ENCODE peak calls at places on chromosomes 1 and 21, in five cellular contexts. Y is esophagus squamous epithelium; G is CD8-positive, alpha-beta T cell; E is astrocyte of the spinal cord; U is GM20000. A is an unnamed sample.

GRCh38 chr21:41653944-41654625 is 112.8 kb downstream of the RIPK4 start:
- DNase-seq in Y (no peak), E (peak; percentile 38), U (no peak), G (no peak), A (no peak)

GRCh38 chr1:4796161-4796998 is 142.0 kb downstream of the AJAP1 start:
- DNase-seq in E (no peak), U (peak; percentile 67), Y (no peak), G (no peak), A (no peak)

GRCh38 chr21:42941696-42942085 is 16.3 kb upstream of the ERVH48-1 start:
- DNase-seq in G (no peak), Y (no peak), E (no peak), U (no peak), A (no peak)

GRCh38 chr1:169098380-169098779 is 8.1 kb upstream of the ATP1B1 start:
- DNase-seq in Y (no peak), U (no peak), G (no peak), E (no peak), A (no peak)

GRCh38 chr21:32521736-32522360 is 63.5 kb downstream of the TCP10L start:
- DNase-seq in G (no peak), Y (no peak), U (no peak), E (no peak), A (no peak)

GRCh38 chr1:53384796-53385195 is 56.9 kb upstream of the LRP8 start:
- DNase-seq in G (no peak), Y (no peak), U (no peak), E (no peak), A (no peak)

GRCh38 chr1:53411541-53412152 is 47.6 kb upstream of the DMRTB1 start:
- DNase-seq in G (no peak), E (no peak), Y (no peak), U (no peak), A (no peak)

GRCh38 chr21:33203371-33203724 is 26.4 kb upstream of the IFNAR2 start:
- DNase-seq in Y (no peak), U (no peak), E (no peak), G (no peak), A (no peak)

GRCh38 chr1:20867847-20868246 is 80.7 kb upstream of the HP1BP3 start:
- DNase-seq in G (no peak), U (no peak), E (no peak), Y (no peak), A (no peak)

GRCh38 chr21:21200939-21201610 is 202.9 kb downstream of the NCAM2 start:
- DNase-seq in E (no peak), G (no peak), U (no peak), Y (no peak), A (no peak)

GRCh38 chr1:85707267-85707989 is 805 bp downstream of the ZNHIT6 start:
- DNase-seq in E (no peak), G (no peak), Y (no peak), U (no peak), A (no peak)

GRCh38 chr1:201493757-201494617 is 12.9 kb downstream of the CSRP1 start:
- DNase-seq in U (no peak), G (no peak), Y (no peak), E (no peak), A (no peak)

GRCh38 chr1:92485374-92486250 is 1.1 kb downstream of the GFI1 start:
- DNase-seq in G (peak; percentile 82), E (peak; percentile 35), Y (no peak), U (peak; percentile 86), A (peak; percentile 73)

GRCh38 chr1:14590781-14591180 is 7.7 kb upstream of the KAZN start:
- DNase-seq in E (no peak), U (no peak), Y (no peak), G (no peak), A (no peak)

GRCh38 chr1:168767885-168768584 is 39.0 kb upstream of the DPT start:
- DNase-seq in G (no peak), U (no peak), E (peak; percentile 54), Y (no peak), A (no peak)

GRCh38 chr1:204623894-204624361 is 61.6 kb downstream of the LRRN2 start:
- DNase-seq in G (no peak), Y (no peak), U (no peak), E (no peak), A (no peak)

GRCh38 chr1:116739371-116740007 is 14.7 kb upstream of the CD2 start:
- DNase-seq in E (no peak), Y (no peak), G (no peak), U (no peak), A (no peak)

GRCh38 chr21:15058718-15059316 is 6.0 kb downstream of the NRIP1 start:
- DNase-seq in E (peak; percentile 81), G (no peak), U (no peak), Y (no peak), A (no peak)

GRCh38 chr1:225410036-225410435 is 17.8 kb downstream of the LBR start:
- DNase-seq in E (no peak), G (no peak), Y (no peak), U (no peak), A (no peak)

GRCh38 chr1:1418464-1419362 is 2.4 kb downstream of the ANKRD65 start:
- DNase-seq in Y (no peak), U (no peak), G (no peak), E (no peak), A (no peak)

GRCh38 chr1:247769603-247770002 is 9.2 kb upstream of the OR1C1 start:
- DNase-seq in U (no peak), Y (no peak), G (no peak), E (no peak), A (no peak)

GRCh38 chr1:58928514-58928913 is 144.7 kb upstream of the JUN start:
- DNase-seq in U (no peak), E (no peak), G (no peak), Y (no peak), A (no peak)

GRCh38 chr21:26964379-26964778 is 2.5 kb downstream of the ADAMTS5 start:
- DNase-seq in Y (no peak), U (no peak), G (no peak), E (no peak), A (no peak)

GRCh38 chr1:43705982-43706597 is 1.2 kb upstream of the ST3GAL3 start:
- DNase-seq in G (no peak), E (no peak), Y (no peak), U (no peak), A (no peak)

GRCh38 chr1:100249155-100249536 is 488 bp downstream of the DBT start:
- DNase-seq in U (no peak), E (no peak), G (no peak), Y (no peak), A (no peak)

GRCh38 chr21:31509108-31510017 is 150.1 kb upstream of the SOD1 start:
- DNase-seq in G (peak; percentile 71), U (peak; percentile 45), Y (no peak), E (peak; percentile 53), A (peak; percentile 22)

GRCh38 chr1:2629627-2630497 is 3.0 kb downstream of the MMEL1 start:
- DNase-seq in E (no peak), U (no peak), G (no peak), Y (no peak), A (no peak)
- TF ChIP-seq CTCF in E (no peak), U (no peak), G (no peak), Y (no peak), A (no peak)

DNA sequence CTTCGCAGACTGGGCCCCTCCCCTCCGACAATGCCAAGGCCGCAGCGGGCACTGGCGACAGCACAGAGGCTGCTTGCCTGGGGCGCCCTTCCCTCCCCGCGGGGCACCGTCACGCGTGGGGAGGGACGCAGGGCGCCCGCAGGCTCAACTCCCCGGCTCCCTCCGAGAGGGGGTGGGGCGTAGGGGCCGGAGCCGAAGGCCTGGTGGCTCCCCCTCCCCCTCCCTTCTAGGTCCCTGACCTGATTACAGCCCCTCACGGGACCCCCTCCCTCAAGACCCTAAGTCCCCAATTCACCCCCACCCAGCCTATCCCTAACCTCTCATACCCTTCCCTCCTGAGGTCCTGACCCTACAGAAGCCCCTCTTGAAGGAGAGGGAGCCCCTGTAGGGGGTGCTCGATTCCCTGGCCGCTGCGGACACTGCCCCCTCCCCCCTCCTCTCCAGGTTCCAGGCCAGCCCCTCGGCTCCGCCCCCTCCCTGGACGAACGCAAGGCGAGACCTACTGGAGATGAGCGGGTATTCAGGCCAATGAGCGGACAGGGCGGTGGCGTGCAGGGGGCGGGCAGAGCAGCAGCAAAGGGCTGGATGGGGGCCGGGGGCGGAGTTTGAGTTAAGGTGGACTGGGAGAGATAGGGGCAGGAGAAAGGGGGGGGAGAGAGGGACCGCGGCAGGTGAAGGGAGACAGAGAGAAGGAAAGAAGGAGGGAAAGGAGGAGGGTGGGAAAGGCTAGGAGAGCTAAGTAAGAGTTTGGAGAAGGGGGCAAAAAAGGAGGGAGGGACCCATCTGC is 721 bp upstream of the ZBTB7B start:
- DNase-seq in Y (peak; percentile 96), U (peak; percentile 99), E (peak; percentile 99), G (peak; percentile 96), A (peak; percentile 98)
- TF ChIP-seq CTCF in Y (no peak), U (peak; percentile 47), E (peak; percentile 66), G (no peak), A (no peak)

DNA sequence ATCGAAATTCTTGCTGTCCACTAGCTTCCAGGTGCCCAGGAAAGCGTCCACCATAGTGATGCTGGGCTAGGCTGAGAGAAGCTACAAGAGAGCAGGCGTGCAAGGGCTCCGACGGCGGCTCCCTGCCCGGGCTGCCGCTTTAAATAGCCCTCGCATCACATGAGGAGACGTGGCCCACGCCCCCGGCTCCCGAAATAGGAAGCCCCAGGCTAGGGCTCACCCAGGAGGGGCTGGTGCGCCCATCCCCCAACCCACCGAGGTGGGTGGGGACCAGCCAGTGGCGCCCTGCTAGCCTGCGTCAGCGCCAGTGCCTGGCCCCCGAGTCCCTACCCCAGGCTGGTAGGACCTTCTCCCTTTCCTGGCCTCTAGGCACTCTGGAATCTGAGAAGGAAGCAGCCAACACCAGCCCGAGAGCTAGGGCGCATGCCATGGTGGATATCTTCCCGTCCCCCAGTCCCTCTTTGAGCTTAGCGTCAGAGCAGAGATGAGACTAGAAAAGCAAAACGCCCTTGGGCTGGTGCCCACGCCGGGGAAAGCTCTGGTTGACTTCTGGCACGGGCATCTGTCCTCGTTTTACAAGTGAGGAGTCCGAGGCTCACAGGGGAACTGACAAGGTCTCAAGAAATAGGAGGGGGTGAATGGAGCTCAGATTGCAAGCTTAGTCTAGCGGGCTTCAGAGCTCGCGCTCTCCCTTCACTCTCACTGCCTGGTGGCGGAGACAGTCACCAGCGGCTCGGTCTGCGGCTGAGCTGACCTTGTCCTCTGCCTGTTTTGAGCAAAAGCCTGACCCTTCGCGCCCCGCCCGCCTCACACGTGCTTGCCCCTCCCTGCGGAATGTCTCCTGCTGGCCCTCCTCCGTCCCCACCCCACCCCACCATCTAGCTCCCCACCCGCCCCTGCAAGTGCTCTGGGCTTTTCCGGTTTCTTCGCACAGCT is at the start of gene FABP3:
- DNase-seq in E (peak; percentile 59), Y (no peak), G (peak; percentile 13), U (peak; percentile 64), A (no peak)
- TF ChIP-seq CTCF in E (no peak), Y (no peak), G (no peak), U (no peak), A (no peak)

GRCh38 chr1:156584813-156585212 is 5.3 kb downstream of the TTC24 start:
- DNase-seq in Y (no peak), E (no peak), U (peak; percentile 36), G (no peak), A (no peak)
- TF ChIP-seq CTCF in Y (no peak), E (peak; percentile 39), U (peak; percentile 8), G (no peak), A (no peak)